ENCODE peak calls at places on chromosomes 5 and 9, in ten cellular contexts. G is tibial artery, K is kidney epithelial cell, Q is choroid plexus epithelial cell, C is IMR-90, B is colonic mucosa, H is spleen, A is transverse colon, U is AG04450, X is HCT116. F is an unnamed sample.

GRCh38 chr5:167710444-167711025 is 580.9 kb upstream of the WWC1 start:
- DNase-seq in Q (no peak), A (no peak), U (no peak), K (no peak), X (no peak), H (no peak), G (no peak), B (no peak), C (peak), F (no peak)

GRCh38 chr5:76145945-76146344 is 62.8 kb downstream of the SV2C start:
- DNase-seq in H (no peak), Q (peak), U (no peak), K (no peak), G (no peak), A (no peak), B (peak), X (peak), C (peak), F (no peak)

GRCh38 chr5:6574537-6574936 is 58.3 kb downstream of the NSUN2 start:
- DNase-seq in C (no peak), X (no peak), K (no peak), Q (no peak), U (no peak), A (no peak), B (no peak), H (no peak), G (no peak), F (no peak)

GRCh38 chr5:166724284-166724683 is 1567.2 kb upstream of the WWC1 start:
- DNase-seq in A (no peak), B (no peak), G (no peak), Q (no peak), K (no peak), C (no peak), H (no peak), U (no peak), X (no peak), F (no peak)

GRCh38 chr5:137845472-137845871 is 22.2 kb upstream of the MYOT start:
- DNase-seq in A (no peak), B (no peak), C (no peak), U (no peak), H (no peak), X (no peak), G (no peak), Q (no peak), K (no peak), F (no peak)

GRCh38 chr5:17772232-17772631 is 138.0 kb downstream of the TAF11L14 start:
- DNase-seq in G (no peak), H (no peak), X (no peak), K (no peak), A (no peak), B (no peak), C (no peak), U (no peak), Q (no peak), F (no peak)

GRCh38 chr5:32852535-32852934 is 141.4 kb downstream of the NPR3 start:
- DNase-seq in B (no peak), A (peak), G (no peak), X (no peak), C (peak), K (peak), Q (peak), H (no peak), U (peak), F (no peak)

GRCh38 chr9:91949946-91950664 is at the start of gene ROR2:
- DNase-seq in G (no peak), U (no peak), B (peak), X (peak), Q (peak), K (no peak), H (peak), C (peak), A (peak), F (no peak)

GRCh38 chr9:108609227-108609894 is 246.4 kb downstream of the ACTL7B start:
- DNase-seq in Q (no peak), H (no peak), A (no peak), B (no peak), C (no peak), X (no peak), G (no peak), K (no peak), U (no peak), F (peak)

GRCh38 chr9:124652203-124652992 is 118.7 kb downstream of the NR6A1 start:
- DNase-seq in X (no peak), G (no peak), U (peak), H (no peak), C (peak), K (peak), B (no peak), A (no peak), Q (peak), F (peak)

GRCh38 chr5:77957931-77958476 is 181.9 kb upstream of the TBCA start:
- DNase-seq in X (no peak), H (no peak), A (no peak), U (no peak), K (no peak), Q (no peak), B (no peak), G (no peak), C (no peak), F (no peak)

GRCh38 chr9:38687389-38687842 is 32.5 kb downstream of the FAM240B start:
- DNase-seq in H (peak), X (peak), K (peak), A (peak), Q (peak), B (peak), G (no peak), C (no peak), U (no peak), F (no peak)

GRCh38 chr5:138159666-138160065 is 18.8 kb downstream of the BRD8 start:
- DNase-seq in X (no peak), B (no peak), G (no peak), H (no peak), Q (no peak), C (no peak), A (no peak), U (no peak), K (no peak), F (no peak)

GRCh38 chr9:126293522-126293889 is 33.1 kb upstream of the MVB12B start:
- DNase-seq in U (no peak), Q (no peak), X (no peak), C (no peak), K (no peak), H (no peak), A (no peak), G (no peak), B (no peak), F (no peak)

GRCh38 chr5:127754259-127754658 is 51.1 kb downstream of the CCDC192 start:
- DNase-seq in A (no peak), X (no peak), U (peak), K (no peak), B (peak), G (no peak), H (no peak), C (peak), Q (peak), F (no peak)

GRCh38 chr5:139822553-139823425 is 27.2 kb downstream of the PSD2 start:
- DNase-seq in H (no peak), C (no peak), A (no peak), G (no peak), X (no peak), Q (no peak), K (no peak), U (no peak), B (no peak), F (no peak)

GRCh38 chr9:27394154-27394825 is 97.3 kb upstream of the EQTN start:
- DNase-seq in K (no peak), U (no peak), X (no peak), C (no peak), G (no peak), B (no peak), Q (peak), H (no peak), A (no peak), F (no peak)

GRCh38 chr9:3700772-3701171 is 175.0 kb upstream of the RFX3 start:
- DNase-seq in K (no peak), Q (no peak), H (no peak), B (no peak), A (no peak), C (no peak), X (no peak), G (no peak), U (no peak), F (no peak)

GRCh38 chr9:35071814-35072460 is 488 bp downstream of the VCP start:
- DNase-seq in K (no peak), G (peak), C (peak), B (peak), Q (peak), A (peak), U (peak), X (peak), H (peak), F (no peak)

GRCh38 chr9:14027114-14027812 is 286.7 kb downstream of the NFIB start:
- DNase-seq in A (peak), G (peak), U (no peak), C (no peak), H (no peak), K (no peak), B (peak), Q (peak), X (no peak), F (no peak)

GRCh38 chr5:16461782-16462181 is 3.8 kb downstream of the ZNF622 start:
- DNase-seq in G (no peak), K (peak), Q (peak), A (no peak), H (no peak), U (peak), C (peak), B (no peak), X (no peak), F (peak)

GRCh38 chr9:123033864-123034598 is 564 bp downstream of the GPR21 start:
- DNase-seq in B (no peak), C (peak), Q (no peak), U (no peak), A (no peak), G (no peak), X (no peak), K (no peak), H (no peak), F (no peak)

GRCh38 chr5:176754376-176754942 is 55.9 kb upstream of the UNC5A start:
- DNase-seq in B (no peak), H (no peak), G (no peak), Q (no peak), C (no peak), A (no peak), K (no peak), X (no peak), U (no peak), F (no peak)

GRCh38 chr5:42274913-42275312 is 148.3 kb upstream of the GHR start:
- DNase-seq in G (no peak), H (no peak), X (no peak), A (no peak), Q (peak), K (no peak), B (no peak), U (no peak), C (no peak), F (no peak)

GRCh38 chr5:119655081-119655480 is 25.7 kb downstream of the FAM170A start:
- DNase-seq in X (no peak), A (no peak), G (no peak), K (no peak), U (no peak), H (no peak), B (no peak), Q (peak), C (no peak), F (peak)

GRCh38 chr5:74067748-74068541 is 441.9 kb downstream of the ARHGEF28 start:
- DNase-seq in U (no peak), A (no peak), Q (no peak), C (no peak), H (no peak), X (peak), G (no peak), B (no peak), K (no peak), F (no peak)

GRCh38 chr5:59599729-59600128 is 293.8 kb downstream of the PDE4D start:
- DNase-seq in A (no peak), U (no peak), H (no peak), C (no peak), Q (no peak), G (no peak), B (no peak), X (no peak), K (no peak), F (no peak)

GRCh38 chr5:59598547-59598874 is 295.0 kb downstream of the PDE4D start:
- DNase-seq in G (no peak), B (peak), X (no peak), U (no peak), K (no peak), C (no peak), A (peak), Q (peak), H (no peak), F (no peak)

GRCh38 chr5:59596586-59597348 is 296.8 kb downstream of the PDE4D start:
- DNase-seq in C (peak), K (no peak), U (no peak), X (no peak), A (no peak), G (no peak), Q (peak), H (no peak), B (no peak), F (no peak)

GRCh38 chr5:59600153-59600552 is 293.4 kb downstream of the PDE4D start:
- DNase-seq in U (no peak), X (no peak), K (no peak), C (no peak), H (no peak), G (no peak), B (no peak), Q (no peak), A (no peak), F (no peak)

DNA sequence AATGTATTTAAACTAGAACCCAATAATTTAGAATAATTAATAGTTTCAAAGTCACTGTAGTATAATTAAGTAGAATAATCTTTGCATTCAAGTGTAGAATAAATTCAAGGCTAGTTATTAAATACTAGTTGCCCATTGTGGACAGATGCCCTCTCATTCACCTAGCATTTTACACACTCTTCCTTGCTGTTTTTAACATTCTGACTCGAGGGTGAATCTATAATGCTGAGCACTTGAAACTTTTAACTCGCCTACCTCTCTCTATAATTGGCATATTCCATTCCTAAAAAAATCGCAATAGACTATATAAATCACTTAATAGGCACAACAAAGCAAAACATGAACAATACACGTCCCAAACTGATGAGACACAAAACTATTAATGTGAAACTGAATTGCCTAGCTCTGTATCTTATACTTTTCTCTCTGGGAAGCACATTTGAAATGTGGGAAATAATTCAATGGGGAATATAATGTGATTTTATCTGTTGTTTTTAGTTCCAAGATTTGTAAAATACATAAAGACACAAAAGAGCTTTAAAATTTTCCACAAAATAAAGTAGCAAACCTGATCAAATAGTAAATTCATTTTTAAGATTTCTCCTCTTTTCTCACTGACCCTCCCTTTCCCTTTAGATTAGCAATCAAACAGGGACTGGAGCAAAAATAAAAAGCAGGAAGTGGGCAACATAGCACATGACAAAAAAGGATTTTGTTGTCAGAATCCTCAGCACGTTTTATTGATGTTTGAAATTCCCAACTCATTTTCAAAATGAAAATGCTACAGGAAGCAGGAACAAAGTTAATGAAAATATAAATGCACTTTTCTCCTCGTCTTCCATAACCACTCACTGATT is 295.6 kb downstream of the PDE4D start:
- DNase-seq in C (no peak), A (no peak), H (no peak), U (no peak), Q (no peak), K (no peak), B (no peak), G (no peak), X (no peak), F (no peak)
- H3K4me3 ChIP-seq in C (no peak), A (no peak), H (peak), U (no peak), Q (peak), K (no peak), B (peak), G (peak), X (no peak), F (no peak)

GRCh38 chr5:54985301-54986268 is at the start of gene ESM1:
- DNase-seq in X (no peak), G (peak), Q (peak), U (peak), A (no peak), K (peak), B (no peak), C (peak), H (peak), F (peak)
- TF ChIP-seq CTCF in X (no peak), G (no peak), Q (peak), U (no peak), A (no peak), K (no peak), B (no peak), C (no peak), H (no peak), F (peak)

GRCh38 chr5:81265101-81265500 is 32.0 kb downstream of the CKMT2 start:
- DNase-seq in X (no peak), A (no peak), U (no peak), B (no peak), G (no peak), K (no peak), Q (peak), C (peak), H (no peak), F (no peak)

GRCh38 chr5:81268797-81269196 is 32.6 kb upstream of the ZCCHC9 start:
- DNase-seq in K (peak), X (peak), Q (peak), B (no peak), H (no peak), U (peak), A (no peak), C (peak), G (no peak), F (peak)

GRCh38 chr5:81269751-81270686 is 31.4 kb upstream of the ZCCHC9 start:
- DNase-seq in G (no peak), B (no peak), K (no peak), H (no peak), U (no peak), C (no peak), Q (no peak), X (no peak), A (no peak), F (no peak)
- H3K4me3 ChIP-seq in G (no peak), B (no peak), K (no peak), H (no peak), U (no peak), C (no peak), Q (no peak), X (no peak), A (no peak), F (no peak)

DNA sequence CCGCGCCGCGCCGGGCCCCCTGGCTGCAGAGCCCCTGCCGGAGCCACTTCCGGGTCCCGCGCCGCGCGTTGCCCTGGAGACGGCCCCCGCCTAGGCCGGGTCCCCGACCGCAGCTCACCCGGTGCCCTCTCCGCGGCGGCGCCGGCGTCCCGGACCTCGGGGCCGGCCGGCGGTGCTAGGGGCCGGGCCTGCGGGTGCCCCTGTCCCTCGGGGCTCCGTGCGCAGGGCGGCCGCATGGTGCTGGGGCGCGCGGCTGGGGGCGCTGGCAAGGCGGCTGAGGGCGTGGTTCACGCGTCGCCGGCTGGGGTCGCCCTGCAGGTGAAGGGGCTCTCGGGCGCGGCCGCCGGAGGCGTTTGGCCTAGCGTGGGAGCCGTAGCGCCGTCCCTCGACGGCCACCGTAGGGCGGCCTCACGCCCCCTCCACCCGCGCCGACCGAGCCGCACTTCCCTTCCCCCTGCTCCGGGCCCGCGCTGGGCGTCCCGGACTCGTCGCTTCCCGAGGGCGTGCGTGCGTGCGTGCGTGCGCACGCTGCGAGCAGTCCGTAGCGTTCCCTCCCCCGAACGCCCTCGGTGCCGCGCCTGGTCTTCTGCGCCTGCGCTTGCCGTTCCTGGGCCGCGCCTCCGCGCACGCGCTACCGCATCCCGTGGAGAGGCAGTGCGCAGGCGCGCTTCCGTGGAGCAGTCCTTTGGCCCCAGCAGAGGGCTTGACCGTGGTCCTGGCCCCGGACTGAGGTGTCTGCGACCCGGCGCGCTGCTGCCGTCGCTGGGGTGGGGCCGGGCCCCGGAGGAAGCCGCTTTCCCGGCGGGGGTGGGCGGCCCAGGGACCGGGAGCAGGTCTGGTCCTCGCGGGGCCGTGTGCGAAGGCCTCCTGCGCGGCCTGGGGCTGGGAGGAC is at the start of gene TMEM250:
- DNase-seq in H (peak), C (peak), X (peak), Q (peak), A (peak), K (peak), U (peak), B (peak), G (peak), F (peak)
- TF ChIP-seq CTCF in H (no peak), C (peak), X (no peak), Q (no peak), A (no peak), K (no peak), U (no peak), B (no peak), G (peak), F (no peak)

DNA sequence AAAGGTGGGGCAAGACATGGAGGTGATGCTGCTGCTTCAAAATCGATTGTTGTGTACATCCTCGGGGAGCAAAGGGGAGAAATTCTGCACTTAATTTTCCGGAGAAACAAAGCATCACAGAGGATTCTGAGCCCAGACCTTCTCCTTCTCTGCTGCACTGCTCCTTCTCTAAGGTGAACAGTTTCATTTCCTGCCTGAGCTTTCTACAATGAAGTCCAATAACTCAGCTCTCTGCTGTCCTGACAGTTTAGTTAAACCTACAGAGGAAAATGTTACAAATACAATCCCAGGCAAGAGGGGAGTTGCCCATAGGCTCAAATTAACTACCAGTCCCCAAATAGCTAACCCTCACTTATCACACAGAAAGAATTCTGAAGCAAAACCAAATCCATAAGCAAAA is 206.3 kb downstream of the EFNA5 start:
- DNase-seq in U (no peak), G (no peak), Q (no peak), A (no peak), C (no peak), K (no peak), H (no peak), B (no peak), X (no peak), F (no peak)
- H3K4me3 ChIP-seq in U (no peak), G (no peak), Q (no peak), A (no peak), C (no peak), K (no peak), H (no peak), B (no peak), X (no peak), F (no peak)

DNA sequence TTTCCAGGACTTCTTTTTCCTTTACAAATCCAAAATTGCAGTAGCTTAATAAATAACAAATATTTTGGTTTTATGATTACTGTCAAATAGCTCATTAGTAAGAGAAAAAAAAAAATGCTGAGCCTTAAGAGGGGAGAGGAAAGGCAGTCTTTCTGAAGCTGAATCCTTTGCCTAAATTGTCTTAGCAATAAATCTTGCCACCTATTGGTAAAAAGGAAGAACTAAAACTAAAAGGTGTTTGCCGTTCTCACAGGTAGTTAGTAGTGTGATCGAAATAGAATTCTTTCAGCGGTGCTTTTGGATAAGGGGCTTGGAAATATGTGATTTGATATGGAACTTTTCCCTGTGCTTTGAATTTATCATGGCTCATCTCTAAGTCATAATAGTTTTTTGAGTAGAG is 31.2 kb downstream of the PIK3R1 start:
- DNase-seq in C (no peak), A (no peak), H (no peak), B (no peak), U (no peak), X (no peak), K (no peak), Q (no peak), G (no peak), F (no peak)
- TF ChIP-seq CTCF in C (no peak), A (no peak), H (no peak), B (no peak), U (peak), X (peak), K (no peak), Q (no peak), G (no peak), F (no peak)

F was measured in AG09309.